ENCODE peak calls at places on chromosomes 5 and 9, in six cellular contexts. C, Z, O, D, H and S are unnamed samples.
A peak's percentile ranks its signal among the peaks of the same experiment; 100 is the strongest.

GRCh38 chr9:97660847-97661246 is 27.2 kb downstream of the NCBP1 start:
- DNase-seq in H (peak; percentile 54), C (no peak), Z (no peak), D (peak; percentile 80), O (peak; percentile 85), S (no peak)

GRCh38 chr5:95317687-95318086 is 32.8 kb upstream of the MCTP1 start:
- DNase-seq in O (no peak), D (peak; percentile 25), Z (no peak), H (no peak), C (no peak), S (no peak)

GRCh38 chr5:36264202-36264760 is 22.6 kb upstream of the NADK2 start:
- DNase-seq in D (peak; percentile 11), Z (no peak), C (no peak), H (no peak), O (no peak), S (no peak)

GRCh38 chr5:421287-421880 is 21.6 kb upstream of the EXOC3 start:
- DNase-seq in O (no peak), C (no peak), Z (no peak), D (no peak), H (no peak), S (no peak)

GRCh38 chr5:154374264-154374663 is 71.5 kb upstream of the SAP30L start:
- DNase-seq in H (no peak), O (no peak), D (no peak), C (no peak), Z (no peak), S (no peak)

GRCh38 chr9:84254972-84255371 is 85.6 kb downstream of the SLC28A3 start:
- DNase-seq in Z (no peak), D (peak; percentile 85), H (no peak), O (no peak), C (no peak), S (no peak)

GRCh38 chr5:34826347-34826746 is 12.6 kb upstream of the TTC23L start:
- DNase-seq in Z (peak; percentile 79), C (no peak), D (no peak), O (peak; percentile 23), H (no peak), S (no peak)

GRCh38 chr9:112012026-112012902 is 115.7 kb downstream of the UGCG start:
- DNase-seq in O (peak; percentile 95), C (no peak), D (peak; percentile 65), H (peak; percentile 90), Z (no peak), S (no peak)

GRCh38 chr9:90165281-90165680 is 477.3 kb downstream of the DIRAS2 start:
- DNase-seq in D (no peak), H (no peak), C (no peak), O (no peak), Z (no peak), S (no peak)

GRCh38 chr5:133232011-133232410 is 180.2 kb downstream of the HSPA4 start:
- DNase-seq in C (no peak), D (peak; percentile 8), Z (no peak), O (no peak), H (no peak), S (no peak)

GRCh38 chr9:113682297-113682771 is 193.8 kb upstream of the ZNF618 start:
- DNase-seq in Z (peak; percentile 90), O (peak; percentile 90), H (peak; percentile 95), D (peak; percentile 84), C (peak; percentile 57), S (peak; percentile 94)

GRCh38 chr9:38371495-38371894 is 21.0 kb upstream of the ALDH1B1 start:
- DNase-seq in D (peak; percentile 63), H (no peak), O (peak; percentile 27), Z (peak; percentile 35), C (no peak), S (no peak)

GRCh38 chr5:146574713-146575112 is 58.7 kb upstream of the GPR151 start:
- DNase-seq in C (no peak), Z (no peak), D (no peak), O (no peak), H (no peak), S (no peak)

GRCh38 chr5:54556136-54556535 is 38.6 kb downstream of the SNX18 start:
- DNase-seq in D (no peak), Z (no peak), H (no peak), O (peak; percentile 12), C (no peak), S (no peak)

GRCh38 chr9:136239963-136240330 is 5.7 kb downstream of the QSOX2 start:
- DNase-seq in C (no peak), H (no peak), O (no peak), D (no peak), Z (no peak), S (no peak)

GRCh38 chr9:95415158-95415557 is 97.6 kb upstream of the FANCC start:
- DNase-seq in D (peak; percentile 38), O (peak; percentile 81), H (no peak), C (no peak), Z (no peak), S (no peak)

GRCh38 chr9:130301483-130302286 is 36.1 kb downstream of the HMCN2 start:
- DNase-seq in Z (peak; percentile 17), H (no peak), O (peak; percentile 33), C (no peak), D (no peak), S (no peak)

GRCh38 chr5:95533106-95533505 is 21.7 kb downstream of the SKIC3 start:
- DNase-seq in O (no peak), D (peak; percentile 81), C (no peak), Z (peak; percentile 27), H (no peak), S (no peak)

GRCh38 chr5:5080790-5081189 is 59.3 kb upstream of the ADAMTS16 start:
- DNase-seq in O (no peak), H (no peak), Z (no peak), D (no peak), C (no peak), S (no peak)

GRCh38 chr9:132595319-132595718 is 12.9 kb downstream of the BARHL1 start:
- DNase-seq in D (no peak), O (no peak), H (no peak), Z (no peak), C (no peak), S (no peak)

GRCh38 chr9:4237748-4238511 is 61.9 kb downstream of the GLIS3 start:
- DNase-seq in D (no peak), C (no peak), H (peak; percentile 53), O (no peak), Z (peak; percentile 81), S (no peak)

GRCh38 chr5:157387683-157388093 is 72.3 kb upstream of the NIPAL4 start:
- DNase-seq in H (peak; percentile 95), O (peak; percentile 98), Z (peak; percentile 33), C (no peak), D (peak; percentile 32), S (no peak)

GRCh38 chr5:106127985-106128384 is 1542.8 kb downstream of the EFNA5 start:
- DNase-seq in Z (no peak), D (no peak), O (no peak), C (no peak), H (no peak), S (no peak)

GRCh38 chr5:168047043-168047668 is 244.3 kb upstream of the WWC1 start:
- DNase-seq in D (peak; percentile 69), H (peak; percentile 38), Z (peak; percentile 89), C (peak; percentile 69), O (peak; percentile 22), S (peak; percentile 78)
- H3K36me3 ChIP-seq in D (no peaks in the 10 kb centered on the region), H (no peaks in the 10 kb centered on the region), Z (no peaks in the 10 kb centered on the region), C (no peaks in the 10 kb centered on the region), O (no peaks in the 10 kb centered on the region), S (no peaks in the 10 kb centered on the region)

DNA sequence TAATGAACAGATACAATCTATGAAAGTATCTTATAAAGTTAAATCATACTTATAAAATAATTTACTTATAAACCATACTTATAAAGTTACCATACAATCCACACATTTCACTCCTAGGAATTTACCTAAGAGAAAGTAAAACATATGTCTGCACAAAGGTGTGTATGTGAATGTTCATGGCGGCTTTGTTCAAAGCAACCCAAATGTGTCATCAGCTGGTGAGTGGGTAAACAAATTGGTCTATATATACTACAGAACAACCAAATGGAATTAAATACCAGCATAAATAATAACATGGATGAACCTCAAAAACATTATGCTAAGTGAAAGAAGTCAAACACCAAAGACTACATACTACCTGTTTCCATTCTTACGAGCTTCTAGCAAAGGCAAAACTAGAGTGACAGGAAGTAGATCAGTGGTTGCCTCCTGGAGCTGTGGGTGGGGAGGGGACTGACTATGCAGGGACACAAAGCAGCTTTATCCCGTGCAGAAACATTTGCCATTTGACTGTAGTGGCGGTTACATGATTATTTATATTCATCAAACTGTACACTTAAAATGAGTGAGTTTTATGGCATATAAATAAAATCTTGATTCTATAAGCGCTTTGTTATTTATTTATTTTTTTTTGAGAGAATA is 10.6 kb downstream of the TRAF1 start:
- DNase-seq in O (no peak), C (no peak), H (no peak), D (no peak), Z (no peak), S (no peak)
- H3K27ac ChIP-seq in O (no peak overlapping the region), C (no peak overlapping the region), H (no peak overlapping the region), D (no peak overlapping the region), Z (no peak overlapping the region), S (no peak overlapping the region)

DNA sequence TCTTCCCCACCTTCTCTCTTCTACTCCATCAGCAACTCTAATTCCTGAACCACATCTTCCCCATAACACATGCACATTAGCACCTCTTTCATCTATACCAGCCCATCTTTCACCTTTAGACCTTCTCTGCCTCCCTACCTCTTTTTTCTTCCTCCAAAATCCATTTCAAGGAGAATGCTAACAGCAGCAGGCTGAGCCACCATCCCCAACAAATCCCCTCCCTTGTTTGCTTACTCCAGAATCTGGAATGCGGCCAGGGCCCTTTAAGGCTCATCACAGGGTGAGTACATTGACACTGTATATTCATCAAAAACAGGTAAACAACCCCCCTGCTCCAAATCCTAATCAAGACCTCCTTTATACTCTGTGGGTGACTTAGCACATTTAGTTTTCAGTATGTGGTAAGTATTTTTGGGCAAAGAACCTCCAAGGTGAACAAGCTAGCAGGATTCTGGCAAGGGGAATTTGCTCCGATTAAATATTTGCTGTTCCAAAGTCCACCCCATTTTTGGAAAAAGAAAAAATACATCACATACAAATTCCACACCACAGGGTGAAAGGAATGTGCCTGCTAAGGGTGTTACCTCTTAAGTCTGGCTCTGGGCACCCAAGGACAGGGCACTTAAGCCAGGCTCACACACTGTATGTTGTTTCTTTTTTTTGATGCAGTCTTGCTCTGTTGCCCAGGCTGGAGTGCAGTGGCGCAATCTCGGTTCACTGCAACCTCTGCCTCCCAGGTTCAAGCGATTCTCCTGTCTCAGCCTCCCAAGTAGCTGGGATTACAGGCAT is 71.4 kb downstream of the SERINC5 start:
- DNase-seq in H (no peak), Z (peak; percentile 93), O (no peak), C (no peak), D (peak; percentile 32), S (peak; percentile 54)
- H4K8ac ChIP-seq in H (no peak overlapping the region), Z (no peak overlapping the region), O (no peak overlapping the region), C (no peak overlapping the region), D (no peak overlapping the region), S (no peak overlapping the region)

GRCh38 chr9:100099722-100100042 is 639 bp downstream of the INVS start:
- DNase-seq in H (no peak), C (no peak), Z (no peak), O (no peak), D (no peak), S (no peak)

GRCh38 chr9:100101608-100102007 is 2.6 kb downstream of the INVS start:
- DNase-seq in O (no peak), Z (peak; percentile 55), C (no peak), H (no peak), D (no peak), S (no peak)

GRCh38 chr9:100100268-100100667 is 1.2 kb downstream of the INVS start:
- DNase-seq in Z (no peak), D (no peak), C (no peak), O (no peak), H (no peak), S (no peak)

GRCh38 chr9:100098241-100098886 is 436 bp downstream of the ERP44 start:
- DNase-seq in C (peak; percentile 32), H (peak; percentile 80), O (peak; percentile 54), Z (peak; percentile 88), D (peak; percentile 77), S (no peak)

GRCh38 chr9:100098887-100099721 is at the start of the genes ERP44 and INVS:
- DNase-seq in Z (peak; percentile 100), H (peak; percentile 100), O (peak; percentile 99), C (peak; percentile 98), D (peak; percentile 99), S (peak; percentile 94)
- H3K36me3 ChIP-seq in Z (no peaks in the 10 kb centered on the region), H (no peaks in the 10 kb centered on the region), O (peaks cover under 1% of the 10 kb centered on the region), C (peaks cover 6% of the 10 kb centered on the region), D (peaks cover 4% of the 10 kb centered on the region), S (no peaks in the 10 kb centered on the region)